ENCODE peak calls at places on chromosomes 12 and 14, in ten cellular contexts. One of them, this sample, is unnamed.

GRCh38 chr14:95483843-95484165 is 32.6 kb downstream of the SYNE3 start:
- DNase-seq in left lung: no peak
- DNase-seq in SW480: no peak
- DNase-seq in WERI-Rb-1: no peak
- DNase-seq in fibroblast of the aortic adventitia: no peak
- DNase-seq in K562: no peak
- DNase-seq in stimulated activated naive CD8-positive, alpha-beta T cell treated with anti-CD3 and anti-CD28 coated beads, Interleukin-15, Interleukin-2, amounts not matched to agents 100 U/mL and 50 U/mL, for 24 hours: no peak
- DNase-seq in Daoy: no peak
- DNase-seq in mesendoderm: no peak
- DNase-seq in central memory CD4-positive, alpha-beta T cell: no peak
- DNase-seq in this sample: no peak

GRCh38 chr12:56634837-56635538 is 4.9 kb upstream of the BAZ2A start:
- DNase-seq in left lung: peak
- DNase-seq in SW480: peak
- DNase-seq in WERI-Rb-1: peak
- DNase-seq in fibroblast of the aortic adventitia: peak
- DNase-seq in K562: peak
- DNase-seq in stimulated activated naive CD8-positive, alpha-beta T cell treated with anti-CD3 and anti-CD28 coated beads, Interleukin-15, Interleukin-2, amounts not matched to agents 100 U/mL and 50 U/mL, for 24 hours: peak
- DNase-seq in Daoy: peak
- DNase-seq in mesendoderm: peak
- DNase-seq in central memory CD4-positive, alpha-beta T cell: peak
- DNase-seq in this sample: peak

GRCh38 chr14:89531661-89532335 is 114.8 kb upstream of the FOXN3 start:
- DNase-seq in left lung: no peak
- DNase-seq in SW480: no peak
- DNase-seq in WERI-Rb-1: no peak
- DNase-seq in fibroblast of the aortic adventitia: no peak
- DNase-seq in K562: no peak
- DNase-seq in stimulated activated naive CD8-positive, alpha-beta T cell treated with anti-CD3 and anti-CD28 coated beads, Interleukin-15, Interleukin-2, amounts not matched to agents 100 U/mL and 50 U/mL, for 24 hours: no peak
- DNase-seq in Daoy: no peak
- DNase-seq in mesendoderm: no peak
- DNase-seq in central memory CD4-positive, alpha-beta T cell: no peak
- DNase-seq in this sample: no peak

GRCh38 chr14:99225804-99226203 is 46.2 kb downstream of the BCL11B start:
- DNase-seq in left lung: no peak
- DNase-seq in SW480: no peak
- DNase-seq in WERI-Rb-1: no peak
- DNase-seq in fibroblast of the aortic adventitia: no peak
- DNase-seq in K562: no peak
- DNase-seq in stimulated activated naive CD8-positive, alpha-beta T cell treated with anti-CD3 and anti-CD28 coated beads, Interleukin-15, Interleukin-2, amounts not matched to agents 100 U/mL and 50 U/mL, for 24 hours: no peak
- DNase-seq in Daoy: no peak
- DNase-seq in mesendoderm: no peak
- DNase-seq in central memory CD4-positive, alpha-beta T cell: no peak
- DNase-seq in this sample: no peak

GRCh38 chr12:94570161-94570560 is 80.2 kb downstream of the TMCC3 start:
- DNase-seq in left lung: no peak
- DNase-seq in SW480: no peak
- DNase-seq in WERI-Rb-1: no peak
- DNase-seq in fibroblast of the aortic adventitia: peak
- DNase-seq in K562: no peak
- DNase-seq in stimulated activated naive CD8-positive, alpha-beta T cell treated with anti-CD3 and anti-CD28 coated beads, Interleukin-15, Interleukin-2, amounts not matched to agents 100 U/mL and 50 U/mL, for 24 hours: no peak
- DNase-seq in Daoy: peak
- DNase-seq in mesendoderm: no peak
- DNase-seq in central memory CD4-positive, alpha-beta T cell: no peak
- DNase-seq in this sample: no peak

GRCh38 chr12:55831407-55831880 is 2.1 kb upstream of the DNAJC14 start:
- DNase-seq in left lung: no peak
- DNase-seq in SW480: no peak
- DNase-seq in WERI-Rb-1: no peak
- DNase-seq in fibroblast of the aortic adventitia: no peak
- DNase-seq in K562: no peak
- DNase-seq in stimulated activated naive CD8-positive, alpha-beta T cell treated with anti-CD3 and anti-CD28 coated beads, Interleukin-15, Interleukin-2, amounts not matched to agents 100 U/mL and 50 U/mL, for 24 hours: no peak
- DNase-seq in Daoy: no peak
- DNase-seq in mesendoderm: no peak
- DNase-seq in central memory CD4-positive, alpha-beta T cell: no peak
- DNase-seq in this sample: no peak

GRCh38 chr12:49615725-49616124 is 7.6 kb upstream of the PRPF40B start:
- DNase-seq in left lung: no peak
- DNase-seq in SW480: no peak
- DNase-seq in WERI-Rb-1: no peak
- DNase-seq in fibroblast of the aortic adventitia: peak
- DNase-seq in K562: no peak
- DNase-seq in stimulated activated naive CD8-positive, alpha-beta T cell treated with anti-CD3 and anti-CD28 coated beads, Interleukin-15, Interleukin-2, amounts not matched to agents 100 U/mL and 50 U/mL, for 24 hours: no peak
- DNase-seq in Daoy: no peak
- DNase-seq in mesendoderm: no peak
- DNase-seq in central memory CD4-positive, alpha-beta T cell: no peak
- DNase-seq in this sample: no peak

GRCh38 chr12:77062396-77062795 is 3.0 kb downstream of the E2F7 start:
- DNase-seq in left lung: no peak
- DNase-seq in SW480: no peak
- DNase-seq in WERI-Rb-1: no peak
- DNase-seq in fibroblast of the aortic adventitia: no peak
- DNase-seq in K562: no peak
- DNase-seq in stimulated activated naive CD8-positive, alpha-beta T cell treated with anti-CD3 and anti-CD28 coated beads, Interleukin-15, Interleukin-2, amounts not matched to agents 100 U/mL and 50 U/mL, for 24 hours: no peak
- DNase-seq in Daoy: no peak
- DNase-seq in mesendoderm: no peak
- DNase-seq in central memory CD4-positive, alpha-beta T cell: no peak
- DNase-seq in this sample: no peak

GRCh38 chr14:103527408-103528157 is 1.4 kb upstream of the TRMT61A start:
- DNase-seq in left lung: no peak
- DNase-seq in SW480: no peak
- DNase-seq in WERI-Rb-1: no peak
- DNase-seq in fibroblast of the aortic adventitia: peak
- DNase-seq in K562: no peak
- DNase-seq in stimulated activated naive CD8-positive, alpha-beta T cell treated with anti-CD3 and anti-CD28 coated beads, Interleukin-15, Interleukin-2, amounts not matched to agents 100 U/mL and 50 U/mL, for 24 hours: peak
- DNase-seq in Daoy: peak
- DNase-seq in mesendoderm: no peak
- DNase-seq in central memory CD4-positive, alpha-beta T cell: no peak
- DNase-seq in this sample: no peak

GRCh38 chr14:100772607-100773165 is 46.0 kb downstream of the DLK1 start:
- DNase-seq in left lung: no peak
- DNase-seq in SW480: no peak
- DNase-seq in WERI-Rb-1: no peak
- DNase-seq in fibroblast of the aortic adventitia: no peak
- DNase-seq in K562: no peak
- DNase-seq in stimulated activated naive CD8-positive, alpha-beta T cell treated with anti-CD3 and anti-CD28 coated beads, Interleukin-15, Interleukin-2, amounts not matched to agents 100 U/mL and 50 U/mL, for 24 hours: no peak
- DNase-seq in Daoy: no peak
- DNase-seq in mesendoderm: no peak
- DNase-seq in central memory CD4-positive, alpha-beta T cell: no peak
- DNase-seq in this sample: no peak

GRCh38 chr12:111404362-111405148 is 1.2 kb upstream of the SH2B3 start:
- DNase-seq in left lung: no peak
- DNase-seq in SW480: peak
- DNase-seq in WERI-Rb-1: no peak
- DNase-seq in fibroblast of the aortic adventitia: no peak
- DNase-seq in K562: peak
- DNase-seq in stimulated activated naive CD8-positive, alpha-beta T cell treated with anti-CD3 and anti-CD28 coated beads, Interleukin-15, Interleukin-2, amounts not matched to agents 100 U/mL and 50 U/mL, for 24 hours: peak
- DNase-seq in Daoy: peak
- DNase-seq in mesendoderm: peak
- DNase-seq in central memory CD4-positive, alpha-beta T cell: peak
- DNase-seq in this sample: no peak

GRCh38 chr12:120259418-120260202 is 5.9 kb downstream of the PXN start:
- DNase-seq in left lung: no peak
- DNase-seq in SW480: no peak
- DNase-seq in WERI-Rb-1: no peak
- DNase-seq in fibroblast of the aortic adventitia: peak
- DNase-seq in K562: no peak
- DNase-seq in stimulated activated naive CD8-positive, alpha-beta T cell treated with anti-CD3 and anti-CD28 coated beads, Interleukin-15, Interleukin-2, amounts not matched to agents 100 U/mL and 50 U/mL, for 24 hours: no peak
- DNase-seq in Daoy: no peak
- DNase-seq in mesendoderm: no peak
- DNase-seq in central memory CD4-positive, alpha-beta T cell: no peak
- DNase-seq in this sample: no peak

GRCh38 chr12:57717846-57718640 is 20.5 kb downstream of the AGAP2 start:
- DNase-seq in left lung: no peak
- DNase-seq in SW480: no peak
- DNase-seq in WERI-Rb-1: no peak
- DNase-seq in fibroblast of the aortic adventitia: no peak
- DNase-seq in K562: no peak
- DNase-seq in stimulated activated naive CD8-positive, alpha-beta T cell treated with anti-CD3 and anti-CD28 coated beads, Interleukin-15, Interleukin-2, amounts not matched to agents 100 U/mL and 50 U/mL, for 24 hours: no peak
- DNase-seq in Daoy: no peak
- DNase-seq in mesendoderm: no peak
- DNase-seq in central memory CD4-positive, alpha-beta T cell: no peak
- DNase-seq in this sample: no peak

GRCh38 chr14:105249175-105250007 is 1.1 kb downstream of the BTBD6 start:
- DNase-seq in left lung: no peak
- DNase-seq in SW480: no peak
- DNase-seq in WERI-Rb-1: peak
- DNase-seq in fibroblast of the aortic adventitia: peak
- DNase-seq in K562: no peak
- DNase-seq in stimulated activated naive CD8-positive, alpha-beta T cell treated with anti-CD3 and anti-CD28 coated beads, Interleukin-15, Interleukin-2, amounts not matched to agents 100 U/mL and 50 U/mL, for 24 hours: no peak
- DNase-seq in Daoy: no peak
- DNase-seq in mesendoderm: peak
- DNase-seq in central memory CD4-positive, alpha-beta T cell: no peak
- DNase-seq in this sample: no peak

GRCh38 chr14:70358631-70359030 is 852 bp downstream of the COX16 start:
- DNase-seq in left lung: no peak
- DNase-seq in SW480: no peak
- DNase-seq in WERI-Rb-1: no peak
- DNase-seq in fibroblast of the aortic adventitia: peak
- DNase-seq in K562: no peak
- DNase-seq in stimulated activated naive CD8-positive, alpha-beta T cell treated with anti-CD3 and anti-CD28 coated beads, Interleukin-15, Interleukin-2, amounts not matched to agents 100 U/mL and 50 U/mL, for 24 hours: no peak
- DNase-seq in Daoy: no peak
- DNase-seq in mesendoderm: no peak
- DNase-seq in central memory CD4-positive, alpha-beta T cell: no peak
- DNase-seq in this sample: no peak

GRCh38 chr14:51924600-51924999 is 64.2 kb downstream of the GNG2 start:
- DNase-seq in left lung: no peak
- DNase-seq in SW480: no peak
- DNase-seq in WERI-Rb-1: no peak
- DNase-seq in fibroblast of the aortic adventitia: no peak
- DNase-seq in K562: no peak
- DNase-seq in stimulated activated naive CD8-positive, alpha-beta T cell treated with anti-CD3 and anti-CD28 coated beads, Interleukin-15, Interleukin-2, amounts not matched to agents 100 U/mL and 50 U/mL, for 24 hours: no peak
- DNase-seq in Daoy: no peak
- DNase-seq in mesendoderm: no peak
- DNase-seq in central memory CD4-positive, alpha-beta T cell: no peak
- DNase-seq in this sample: no peak

GRCh38 chr12:58601529-58601928 is 318.8 kb downstream of the LRIG3 start:
- DNase-seq in left lung: no peak
- DNase-seq in SW480: no peak
- DNase-seq in WERI-Rb-1: no peak
- DNase-seq in fibroblast of the aortic adventitia: no peak
- DNase-seq in K562: no peak
- DNase-seq in stimulated activated naive CD8-positive, alpha-beta T cell treated with anti-CD3 and anti-CD28 coated beads, Interleukin-15, Interleukin-2, amounts not matched to agents 100 U/mL and 50 U/mL, for 24 hours: no peak
- DNase-seq in Daoy: no peak
- DNase-seq in mesendoderm: no peak
- DNase-seq in central memory CD4-positive, alpha-beta T cell: no peak
- DNase-seq in this sample: no peak

GRCh38 chr12:73421832-73422231 is 1115.8 kb upstream of the ATXN7L3B start:
- DNase-seq in left lung: no peak
- DNase-seq in SW480: no peak
- DNase-seq in WERI-Rb-1: no peak
- DNase-seq in fibroblast of the aortic adventitia: no peak
- DNase-seq in K562: no peak
- DNase-seq in stimulated activated naive CD8-positive, alpha-beta T cell treated with anti-CD3 and anti-CD28 coated beads, Interleukin-15, Interleukin-2, amounts not matched to agents 100 U/mL and 50 U/mL, for 24 hours: no peak
- DNase-seq in Daoy: peak
- DNase-seq in mesendoderm: no peak
- DNase-seq in central memory CD4-positive, alpha-beta T cell: no peak
- DNase-seq in this sample: no peak

GRCh38 chr14:64656986-64657385 is 47.2 kb upstream of the PLEKHG3 start:
- DNase-seq in left lung: no peak
- DNase-seq in SW480: no peak
- DNase-seq in WERI-Rb-1: no peak
- DNase-seq in fibroblast of the aortic adventitia: peak
- DNase-seq in K562: no peak
- DNase-seq in stimulated activated naive CD8-positive, alpha-beta T cell treated with anti-CD3 and anti-CD28 coated beads, Interleukin-15, Interleukin-2, amounts not matched to agents 100 U/mL and 50 U/mL, for 24 hours: no peak
- DNase-seq in Daoy: no peak
- DNase-seq in mesendoderm: no peak
- DNase-seq in central memory CD4-positive, alpha-beta T cell: no peak
- DNase-seq in this sample: no peak

GRCh38 chr14:29144598-29144997 is 378.0 kb downstream of the FOXG1 start:
- DNase-seq in left lung: no peak
- DNase-seq in SW480: no peak
- DNase-seq in WERI-Rb-1: no peak
- DNase-seq in fibroblast of the aortic adventitia: peak
- DNase-seq in K562: no peak
- DNase-seq in stimulated activated naive CD8-positive, alpha-beta T cell treated with anti-CD3 and anti-CD28 coated beads, Interleukin-15, Interleukin-2, amounts not matched to agents 100 U/mL and 50 U/mL, for 24 hours: no peak
- DNase-seq in Daoy: peak
- DNase-seq in mesendoderm: no peak
- DNase-seq in central memory CD4-positive, alpha-beta T cell: no peak
- DNase-seq in this sample: no peak

GRCh38 chr12:92146497-92146828 is 817 bp upstream of the BTG1 start:
- DNase-seq in left lung: no peak
- DNase-seq in SW480: no peak
- DNase-seq in WERI-Rb-1: no peak
- DNase-seq in fibroblast of the aortic adventitia: peak
- DNase-seq in K562: no peak
- DNase-seq in stimulated activated naive CD8-positive, alpha-beta T cell treated with anti-CD3 and anti-CD28 coated beads, Interleukin-15, Interleukin-2, amounts not matched to agents 100 U/mL and 50 U/mL, for 24 hours: no peak
- DNase-seq in Daoy: no peak
- DNase-seq in mesendoderm: no peak
- DNase-seq in central memory CD4-positive, alpha-beta T cell: no peak
- DNase-seq in this sample: no peak

GRCh38 chr12:122021822-122022392 is at the start of gene BCL7A:
- DNase-seq in left lung: no peak
- DNase-seq in SW480: peak
- DNase-seq in WERI-Rb-1: peak
- DNase-seq in fibroblast of the aortic adventitia: peak
- DNase-seq in K562: peak
- DNase-seq in stimulated activated naive CD8-positive, alpha-beta T cell treated with anti-CD3 and anti-CD28 coated beads, Interleukin-15, Interleukin-2, amounts not matched to agents 100 U/mL and 50 U/mL, for 24 hours: peak
- DNase-seq in Daoy: peak
- DNase-seq in mesendoderm: peak
- DNase-seq in central memory CD4-positive, alpha-beta T cell: peak
- DNase-seq in this sample: peak

This sample was measured in amygdala.